ENCODE peak calls at places on chromosomes 7 and 10, in five cellular contexts. P is Peyer's patch, A is BE2C, F is BJ, I is GM06990. C is an unnamed sample.

GRCh38 chr10:101397140-101397539 is 43.2 kb downstream of the BTRC start:
- DNase-seq in F (peak; percentile 19), P (no peak), A (peak; percentile 45), I (no peak), C (peak; percentile 10)

GRCh38 chr7:117313582-117313981 is 9.3 kb downstream of the WNT2 start:
- DNase-seq in I (no peak), F (no peak), A (no peak), P (no peak), C (no peak)

GRCh38 chr10:66931340-66931948 is 5.6 kb downstream of the LRRTM3 start:
- DNase-seq in A (peak; percentile 20), P (no peak), I (no peak), F (peak; percentile 10), C (peak; percentile 46)

GRCh38 chr7:100423315-100423714 is 5.2 kb downstream of the ZCWPW1 start:
- DNase-seq in F (no peak), P (no peak), I (no peak), A (no peak), C (no peak)

GRCh38 chr7:82036146-82036886 is 266.5 kb upstream of the HGF start:
- DNase-seq in P (no peak), F (peak; percentile 49), I (no peak), A (no peak), C (peak; percentile 53)

GRCh38 chr10:93198401-93199175 is 124.9 kb downstream of the CYP26A1 start:
- DNase-seq in P (no peak), A (no peak), I (no peak), F (no peak), C (no peak)

GRCh38 chr7:31105256-31105950 is 53.3 kb downstream of the ADCYAP1R1 start:
- DNase-seq in P (peak; percentile 6), A (no peak), I (no peak), F (no peak), C (no peak)

GRCh38 chr10:25522946-25523608 is 348.3 kb downstream of the GPR158 start:
- DNase-seq in P (no peak), F (no peak), A (peak; percentile 55), I (no peak), C (no peak)

GRCh38 chr10:77291596-77292505 is 345.8 kb downstream of the KCNMA1 start:
- DNase-seq in I (no peak), A (no peak), P (no peak), F (no peak), C (no peak)

GRCh38 chr7:55568613-55569268 is 3.6 kb downstream of the VOPP1 start:
- DNase-seq in I (no peak), A (peak; percentile 66), F (no peak), P (no peak), C (no peak)
- TF ChIP-seq CTCF in I (no peak), A (no peak), F (peak; percentile 7), P (no peak), C (no peak)

DNA sequence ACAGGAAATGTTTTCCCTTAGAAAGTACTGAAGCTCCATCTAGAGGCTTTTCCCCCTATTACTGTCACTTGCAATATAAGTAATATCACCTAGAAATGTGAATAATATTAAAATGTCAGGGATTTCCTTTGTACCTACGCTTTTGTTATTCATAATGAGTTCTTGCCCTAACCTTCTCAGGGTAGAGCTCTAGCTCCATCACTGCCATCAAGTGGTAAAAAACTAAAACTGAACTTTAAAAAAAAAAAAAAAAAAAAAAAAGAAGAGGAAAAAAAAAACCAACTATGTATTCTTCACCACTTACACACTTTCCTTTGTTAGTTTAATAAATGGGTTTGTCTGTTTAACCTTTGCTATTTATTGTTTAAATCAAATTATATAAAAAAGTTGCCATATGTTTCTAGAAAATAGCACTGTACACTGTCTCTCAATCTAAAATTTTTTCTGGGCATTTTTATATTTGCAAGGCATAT is 49.9 kb downstream of the DNAJC1 start:
- DNase-seq in A (no peak), F (no peak), P (no peak), I (peak; percentile 30), C (peak; percentile 23)
- TF ChIP-seq CTCF in A (peak; percentile 49), F (peak; percentile 51), P (no peak), I (peak; percentile 44), C (peak; percentile 44)

GRCh38 chr7:150875791-150876190 is 23.5 kb downstream of the AOC1 start:
- DNase-seq in P (no peak), A (no peak), F (no peak), I (no peak), C (no peak)
- TF ChIP-seq CTCF in P (no peak), A (peak; percentile 37), F (no peak), I (peak; percentile 33), C (no peak)

GRCh38 chr10:28300027-28300426 is 2.8 kb downstream of the MPP7 start:
- DNase-seq in I (no peak), F (no peak), A (no peak), P (no peak), C (no peak)
- TF ChIP-seq CTCF in I (no peak), F (no peak), A (no peak), P (no peak), C (no peak)

DNA sequence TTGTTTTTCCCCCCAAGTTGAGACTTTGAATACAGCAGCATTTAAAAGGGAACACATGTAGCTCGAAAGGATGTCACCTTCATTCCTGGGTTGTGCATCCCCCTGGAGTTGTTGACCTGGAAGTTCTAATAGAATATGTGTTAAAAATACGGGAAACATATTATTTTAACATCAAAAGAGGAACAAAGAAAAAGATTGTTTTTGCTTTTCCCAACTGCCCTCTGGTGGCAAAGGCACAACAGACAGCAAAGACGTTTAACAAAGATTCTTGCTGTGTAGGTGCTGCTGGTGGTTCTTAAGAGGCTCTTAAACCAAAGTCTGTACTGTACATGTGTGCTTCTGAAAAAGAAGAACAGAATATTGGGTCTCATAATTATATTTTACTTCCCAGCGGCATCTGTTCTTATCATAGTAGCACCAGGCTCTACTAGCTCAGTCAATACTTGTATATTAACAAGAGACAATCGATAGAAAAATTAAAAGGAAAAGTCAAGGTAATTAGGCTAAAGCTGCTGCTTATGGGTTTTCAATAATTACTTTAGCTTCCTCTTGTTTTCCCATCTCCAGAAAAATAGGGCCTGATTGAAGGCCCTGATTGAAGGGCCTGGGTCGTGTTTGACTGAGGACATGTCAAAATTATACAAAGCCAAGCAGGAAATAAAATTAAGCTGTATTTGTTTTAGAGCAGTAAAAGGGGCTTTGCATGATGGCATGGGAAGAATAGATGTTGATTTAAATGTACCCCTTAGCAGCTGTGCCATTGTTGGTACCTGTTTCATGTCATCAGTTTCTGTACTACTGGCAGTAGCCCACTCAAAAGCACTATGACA is 384.2 kb upstream of the LRGUK start:
- DNase-seq in A (peak; percentile 64), I (no peak), F (no peak), P (no peak), C (no peak)
- TF ChIP-seq CTCF in A (peak; percentile 87), I (peak; percentile 49), F (peak; percentile 61), P (no peak), C (peak; percentile 61)

GRCh38 chr10:124152781-124153600 is 59.6 kb upstream of the CHST15 start:
- DNase-seq in A (no peak), I (peak; percentile 62), P (no peak), F (no peak), C (peak; percentile 48)
- TF ChIP-seq CTCF in A (no peak), I (no peak), P (no peak), F (no peak), C (no peak)

DNA sequence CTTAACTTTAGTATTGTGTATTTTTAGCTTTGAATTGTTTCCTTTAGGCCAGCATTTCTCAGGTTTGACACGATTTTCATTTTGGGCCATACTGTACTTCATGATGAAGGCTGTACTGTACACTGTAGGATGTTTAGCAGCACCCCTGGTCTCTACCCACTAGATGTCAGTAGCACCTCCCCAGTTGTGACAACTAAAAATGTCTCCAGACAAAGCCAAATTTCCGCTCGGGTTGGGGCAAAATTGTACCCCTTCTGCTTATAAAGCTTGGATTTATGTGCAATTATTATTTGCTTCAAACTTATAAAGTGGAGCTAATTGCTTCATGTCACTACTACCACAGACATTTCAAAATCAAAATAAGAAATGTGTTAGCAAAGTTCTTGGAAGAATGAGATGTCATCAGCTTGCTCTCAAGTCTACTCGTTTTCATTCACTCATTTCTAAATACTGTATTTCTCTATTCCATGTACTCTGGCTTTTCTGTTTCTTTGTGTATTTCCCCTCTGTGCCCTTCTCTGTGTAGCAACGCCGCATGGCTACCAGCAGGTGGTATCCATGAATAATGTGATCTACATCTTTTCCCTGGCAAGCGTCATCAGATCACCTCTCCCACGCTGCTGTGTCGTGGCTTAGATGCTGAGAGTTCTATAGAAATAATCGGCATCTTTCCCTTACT is 47.7 kb upstream of the CALCR start:
- DNase-seq in A (peak; percentile 16), P (no peak), F (no peak), I (no peak), C (no peak)
- TF ChIP-seq CTCF in A (peak; percentile 51), P (no peak), F (peak; percentile 49), I (peak; percentile 52), C (peak; percentile 58)

DNA sequence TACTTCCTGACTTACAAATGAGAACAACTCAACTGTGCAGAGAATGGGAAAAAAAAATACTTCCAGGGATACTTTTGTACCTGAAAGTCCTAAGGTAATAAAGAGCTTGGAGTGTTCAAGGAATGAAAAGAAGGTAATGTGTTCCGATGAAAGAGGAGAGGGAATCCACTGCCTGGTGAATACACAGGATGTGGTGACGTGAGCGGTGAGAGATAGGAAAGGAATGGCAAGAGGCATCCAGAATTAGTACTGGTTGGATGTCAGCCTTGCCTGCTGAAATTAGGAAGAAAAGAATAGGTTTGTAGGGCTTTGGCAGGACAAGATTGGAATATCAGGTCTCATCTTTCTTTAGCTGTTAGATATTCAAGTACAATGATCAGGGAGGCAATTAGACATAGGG is 347.7 kb downstream of the POM121L12 start:
- DNase-seq in I (no peak), P (no peak), F (no peak), A (no peak), C (no peak)
- TF ChIP-seq CTCF in I (no peak), P (no peak), F (no peak), A (no peak), C (no peak)

GRCh38 chr7:112990619-112991018 is 96.0 kb downstream of the GPR85 start:
- DNase-seq in P (no peak), I (no peak), A (no peak), F (no peak), C (no peak)
- TF ChIP-seq CTCF in P (no peak), I (no peak), A (no peak), F (no peak), C (no peak)

C was measured in AG09309.